ENCODE peak calls at places on chromosomes 5 and 9, in nine cellular contexts. Q is PC-3; R is astrocyte; C is effector memory CD4-positive, alpha-beta T cell; X is bronchial epithelial cell; I is naive thymus-derived CD4-positive, alpha-beta T cell; S is CD8-positive, alpha-beta T cell; U is sigmoid colon; G is mesenchymal stem cell. Y is an unnamed sample.

GRCh38 chr5:105968961-105969360 is 1701.8 kb downstream of the EFNA5 start:
- DNase-seq in Q (no peak), R (no peak), C (no peak), X (peak; percentile 23), I (no peak), S (no peak), U (no peak), G (no peak), Y (no peak)

GRCh38 chr9:4581861-4582565 is 80.1 kb upstream of the PLPP6 start:
- DNase-seq in Q (no peak), R (no peak), C (no peak), X (no peak), I (no peak), S (no peak), U (no peak), G (no peak), Y (no peak)

GRCh38 chr5:155441849-155442248 is 428.3 kb downstream of the KIF4B start:
- DNase-seq in Q (no peak), R (no peak), C (no peak), X (no peak), I (no peak), S (no peak), U (no peak), G (no peak), Y (no peak)

GRCh38 chr9:16704096-16704488 is 166.4 kb downstream of the BNC2 start:
- DNase-seq in Q (no peak), R (no peak), C (no peak), X (no peak), I (no peak), S (no peak), U (no peak), G (peak; percentile 43), Y (no peak)

GRCh38 chr5:50667079-50667652 is 729 bp downstream of the PARP8 start:
- DNase-seq in Q (no peak), R (peak; percentile 19), C (no peak), X (peak; percentile 31), I (no peak), S (no peak), U (peak; percentile 81), G (peak; percentile 81), Y (peak; percentile 56)

GRCh38 chr9:93086445-93087224 is 9.4 kb upstream of the CARD19 start:
- DNase-seq in Q (no peak), R (no peak), C (no peak), X (no peak), I (no peak), S (no peak), U (peak; percentile 44), G (no peak), Y (no peak)

GRCh38 chr9:133612816-133613215 is 3.6 kb upstream of the FAM163B start:
- DNase-seq in Q (no peak), R (no peak), C (no peak), X (no peak), I (no peak), S (no peak), U (no peak), G (no peak), Y (no peak)

GRCh38 chr5:115551415-115551814 is 6.8 kb upstream of the FEM1C start:
- DNase-seq in Q (peak; percentile 52), R (no peak), C (no peak), X (peak; percentile 73), I (no peak), S (no peak), U (no peak), G (no peak), Y (no peak)

GRCh38 chr5:10351199-10351881 is 2.2 kb upstream of the MARCHF6 start:
- DNase-seq in Q (peak; percentile 73), R (peak; percentile 88), C (no peak), X (peak; percentile 95), I (no peak), S (no peak), U (no peak), G (peak; percentile 47), Y (peak; percentile 30)

GRCh38 chr5:107499237-107499636 is 171.5 kb downstream of the EFNA5 start:
- DNase-seq in Q (no peak), R (no peak), C (no peak), X (no peak), I (no peak), S (no peak), U (no peak), G (no peak), Y (no peak)

GRCh38 chr9:77455312-77455927 is 192.7 kb downstream of the GNA14 start:
- DNase-seq in Q (peak; percentile 70), R (no peak), C (no peak), X (peak; percentile 24), I (no peak), S (peak; percentile 41), U (no peak), G (peak; percentile 43), Y (no peak)

GRCh38 chr5:85841653-85842052 is 776.1 kb upstream of the COX7C start:
- DNase-seq in Q (no peak), R (no peak), C (no peak), X (no peak), I (no peak), S (no peak), U (no peak), G (no peak), Y (no peak)

GRCh38 chr9:125634040-125634717 is 72.8 kb downstream of the MAPKAP1 start:
- DNase-seq in Q (peak; percentile 36), R (no peak), C (no peak), X (peak; percentile 53), I (no peak), S (no peak), U (no peak), G (peak; percentile 32), Y (no peak)

GRCh38 chr9:112380771-112381181 is 868 bp downstream of the HSDL2 start:
- DNase-seq in Q (peak; percentile 14), R (no peak), C (no peak), X (peak; percentile 34), I (peak; percentile 10), S (no peak), U (no peak), G (peak; percentile 50), Y (no peak)

GRCh38 chr5:115639377-115639776 is 13.5 kb upstream of the TMED7 start:
- DNase-seq in Q (no peak), R (no peak), C (no peak), X (no peak), I (no peak), S (no peak), U (no peak), G (no peak), Y (no peak)

GRCh38 chr5:160506006-160507004 is 84.7 kb downstream of the PTTG1 start:
- DNase-seq in Q (no peak), R (peak; percentile 43), C (peak; percentile 76), X (no peak), I (peak; percentile 68), S (peak; percentile 73), U (peak; percentile 67), G (no peak), Y (no peak)

GRCh38 chr5:141846031-141846430 is 32.2 kb downstream of the PCDH1 start:
- DNase-seq in Q (no peak), R (peak; percentile 54), C (no peak), X (no peak), I (no peak), S (no peak), U (no peak), G (peak; percentile 63), Y (no peak)

DNA sequence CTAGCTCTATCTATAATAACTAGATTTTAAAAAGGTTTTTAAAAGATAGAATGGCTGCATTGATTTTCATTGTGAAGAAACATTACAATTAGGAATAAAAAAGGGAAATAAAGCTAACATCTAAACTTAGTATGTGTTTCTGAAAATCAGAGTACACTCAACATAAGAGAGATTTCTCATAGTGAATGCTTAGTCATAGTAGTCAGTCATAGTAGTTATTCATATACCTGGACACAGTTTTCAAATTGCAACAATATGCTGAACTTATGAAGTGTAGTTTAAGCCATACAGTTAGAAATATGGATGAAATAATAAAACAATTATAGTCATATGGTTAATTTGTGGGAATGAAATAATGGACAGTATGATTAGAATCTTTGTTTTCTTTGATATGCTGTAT is 273.0 kb upstream of the CTNND2 start:
- DNase-seq in Q (peak; percentile 17), R (no peak), C (no peak), X (no peak), I (no peak), S (no peak), U (no peak), G (no peak), Y (no peak)
- H3K4me3 ChIP-seq in Q (no peak overlapping the region), R (no peak overlapping the region), C (no peak overlapping the region), X (no peak overlapping the region), I (no peak overlapping the region), S (no peak overlapping the region), U (no peak overlapping the region), G (no peak overlapping the region), Y (no peak overlapping the region)

DNA sequence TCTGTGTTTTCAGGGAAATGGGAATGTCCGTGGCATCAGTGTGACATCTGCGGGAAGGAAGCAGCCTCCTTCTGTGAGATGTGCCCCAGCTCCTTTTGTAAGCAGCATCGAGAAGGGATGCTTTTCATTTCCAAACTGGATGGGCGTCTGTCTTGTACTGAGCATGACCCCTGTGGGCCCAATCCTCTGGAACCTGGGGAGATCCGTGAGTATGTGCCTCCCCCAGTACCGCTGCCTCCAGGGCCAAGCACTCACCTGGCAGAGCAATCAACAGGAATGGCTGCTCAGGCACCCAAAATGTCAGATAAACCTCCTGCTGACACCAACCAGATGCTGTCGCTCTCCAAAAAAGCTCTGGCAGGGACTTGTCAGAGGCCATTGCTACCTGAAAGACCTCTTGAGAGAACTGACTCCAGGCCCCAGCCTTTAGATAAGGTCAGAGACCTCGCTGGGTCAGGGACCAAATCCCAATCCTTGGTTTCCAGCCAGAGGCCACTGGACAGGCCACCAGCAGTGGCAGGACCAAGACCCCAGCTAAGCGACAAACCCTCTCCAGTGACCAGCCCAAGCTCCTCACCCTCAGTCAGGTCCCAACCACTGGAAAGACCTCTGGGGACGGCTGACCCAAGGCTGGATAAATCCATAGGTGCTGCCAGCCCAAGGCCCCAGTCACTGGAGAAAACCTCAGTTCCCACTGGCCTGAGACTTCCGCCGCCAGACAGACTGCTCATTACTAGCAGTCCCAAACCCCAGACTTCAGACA is 9.5 kb downstream of the RAB24 start:
- DNase-seq in Q (no peak), R (no peak), C (no peak), X (no peak), I (no peak), S (no peak), U (no peak), G (no peak), Y (no peak)
- H3K36me3 ChIP-seq in Q (peaks cover 48% of the 10 kb centered on the region), R (peaks cover 59% of the 10 kb centered on the region), C (peaks cover 54% of the 10 kb centered on the region), X (peaks cover 32% of the 10 kb centered on the region), I (peaks cover 56% of the 10 kb centered on the region), S (peaks cover 32% of the 10 kb centered on the region), U (peaks cover 81% of the 10 kb centered on the region), G (peaks cover 91% of the 10 kb centered on the region), Y (peaks cover 80% of the 10 kb centered on the region)

GRCh38 chr5:173917788-173918786 is 29.9 kb downstream of the CPEB4 start:
- DNase-seq in Q (peak; percentile 87), R (peak; percentile 91), C (peak; percentile 37), X (peak; percentile 84), I (peak; percentile 84), S (peak; percentile 59), U (peak; percentile 79), G (peak; percentile 93), Y (peak; percentile 71)
- H3K4me3 ChIP-seq in Q (peak overlapping the region; percentile 74), R (peak overlapping the region; percentile 72), C (peak overlapping the region; percentile 58), X (peak overlapping the region; percentile 30), I (peak overlapping the region; percentile 65), S (peak overlapping the region; percentile 63), U (peak overlapping the region; percentile 55), G (no peak overlapping the region), Y (peak overlapping the region; percentile 51)

DNA sequence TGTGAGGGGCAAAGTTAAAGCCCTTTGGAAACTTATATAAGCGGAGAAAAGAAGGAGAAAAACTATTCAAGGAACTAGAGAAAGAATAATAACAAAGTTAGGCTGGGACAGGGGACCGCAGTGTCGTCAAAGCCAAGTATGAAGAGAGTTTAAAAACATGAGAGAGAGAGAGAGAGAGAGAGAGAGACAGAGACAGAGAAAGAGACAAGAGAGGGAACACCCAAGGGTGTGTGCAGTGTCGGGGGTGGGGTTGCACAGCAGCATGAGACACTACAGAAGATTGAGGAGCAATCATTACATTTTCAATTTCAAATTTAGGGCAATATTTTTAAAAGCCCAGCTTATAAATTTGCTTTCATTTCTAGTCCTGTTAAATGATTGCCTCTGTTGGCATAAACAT is 74.3 kb downstream of the NNT start:
- DNase-seq in Q (no peak), R (no peak), C (no peak), X (no peak), I (no peak), S (no peak), U (no peak), G (no peak), Y (no peak)
- H3K36me3 ChIP-seq in Q (no peaks in the 10 kb centered on the region), R (no peaks in the 10 kb centered on the region), C (peaks cover 27% of the 10 kb centered on the region), X (no peaks in the 10 kb centered on the region), I (peaks cover 26% of the 10 kb centered on the region), S (no peaks in the 10 kb centered on the region), U (peaks cover 54% of the 10 kb centered on the region), G (peaks cover 30% of the 10 kb centered on the region), Y (peaks cover 29% of the 10 kb centered on the region)